ENCODE peak calls at places on chromosomes 12 and 14, in ten cellular contexts. T is HS-5; B is lower leg skin; V is activated CD4-positive, alpha-beta T cell treated with anti-CD3 and anti-CD28 coated beads for 48 hours; E is frontal cortex; O is naive thymus-derived CD4-positive, alpha-beta T cell; Q is activated CD4-positive, alpha-beta memory T cell treated with anti-CD3 and anti-CD28 coated beads for 36 hours; M is neuronal stem cell; Z is osteocyte; X is AG08395. N is an unnamed sample.

GRCh38 chr14:64200170-64200569 is 94.0 kb downstream of the ESR2 start:
- DNase-seq in T (no peak), B (no peak), V (no peak), E (no peak), O (no peak), Q (no peak), M (no peak), Z (no peak), X (no peak), N (no peak)

GRCh38 chr14:92998957-92999356 is 76.0 kb downstream of the CHGA start:
- DNase-seq in T (no peak), B (no peak), V (no peak), E (no peak), O (no peak), Q (no peak), M (no peak), Z (no peak), X (no peak), N (no peak)

GRCh38 chr14:54642950-54643695 is 76.2 kb downstream of the SAMD4A start:
- DNase-seq in T (no peak), B (no peak), V (no peak), E (no peak), O (no peak), Q (no peak), M (no peak), Z (no peak), X (no peak), N (no peak)

GRCh38 chr12:69655616-69656336 is 43.3 kb downstream of the BEST3 start:
- DNase-seq in T (peak), B (no peak), V (no peak), E (no peak), O (no peak), Q (no peak), M (no peak), Z (no peak), X (peak), N (no peak)

GRCh38 chr14:91143862-91144261 is 30.0 kb downstream of the DGLUCY start:
- DNase-seq in T (no peak), B (no peak), V (no peak), E (no peak), O (no peak), Q (no peak), M (no peak), Z (no peak), X (no peak), N (no peak)

GRCh38 chr12:26122681-26123481 is 2.0 kb downstream of the BHLHE41 start:
- DNase-seq in T (no peak), B (peak), V (peak), E (peak), O (peak), Q (peak), M (peak), Z (peak), X (peak), N (peak)

GRCh38 chr14:74594021-74594420 is 18.0 kb downstream of the LTBP2 start:
- DNase-seq in T (no peak), B (no peak), V (no peak), E (no peak), O (no peak), Q (no peak), M (no peak), Z (no peak), X (no peak), N (no peak)

GRCh38 chr14:91228112-91229004 is 16.1 kb downstream of the GPR68 start:
- DNase-seq in T (peak), B (no peak), V (peak), E (no peak), O (peak), Q (peak), M (no peak), Z (no peak), X (no peak), N (no peak)

GRCh38 chr14:100532916-100533630 is 54.1 kb downstream of the BEGAIN start:
- DNase-seq in T (no peak), B (peak), V (no peak), E (peak), O (no peak), Q (peak), M (no peak), Z (peak), X (peak), N (no peak)

GRCh38 chr14:37834275-37834674 is 238.8 kb downstream of the TTC6 start:
- DNase-seq in T (no peak), B (no peak), V (no peak), E (no peak), O (no peak), Q (no peak), M (no peak), Z (no peak), X (no peak), N (no peak)

GRCh38 chr14:105980224-105980623 is 453.8 kb downstream of the TMEM121 start:
- DNase-seq in T (no peak), B (no peak), V (no peak), E (no peak), O (no peak), Q (no peak), M (no peak), Z (no peak), X (no peak), N (no peak)

GRCh38 chr12:111201036-111201435 is 167.9 kb downstream of the PHETA1 start:
- DNase-seq in T (no peak), B (no peak), V (no peak), E (no peak), O (no peak), Q (no peak), M (no peak), Z (no peak), X (no peak), N (peak)

GRCh38 chr12:75656650-75657049 is 145.2 kb upstream of the KRR1 start:
- DNase-seq in T (peak), B (no peak), V (no peak), E (no peak), O (no peak), Q (no peak), M (no peak), Z (no peak), X (peak), N (no peak)

GRCh38 chr12:75784591-75784990 is 247.0 kb downstream of the PHLDA1 start:
- DNase-seq in T (no peak), B (peak), V (no peak), E (no peak), O (no peak), Q (no peak), M (no peak), Z (no peak), X (no peak), N (no peak)

GRCh38 chr12:4214912-4215861 is 58.4 kb upstream of the CCND2 start:
- DNase-seq in T (no peak), B (peak), V (peak), E (no peak), O (peak), Q (peak), M (no peak), Z (peak), X (no peak), N (no peak)

GRCh38 chr12:12839886-12840285 is 26.7 kb downstream of the DDX47 start:
- DNase-seq in T (peak), B (no peak), V (no peak), E (no peak), O (no peak), Q (no peak), M (no peak), Z (no peak), X (peak), N (no peak)

GRCh38 chr14:32478027-32478426 is 148.9 kb downstream of the AKAP6 start:
- DNase-seq in T (no peak), B (no peak), V (no peak), E (no peak), O (no peak), Q (no peak), M (no peak), Z (no peak), X (peak), N (no peak)

GRCh38 chr12:19972325-19973288 is 395.7 kb upstream of the PDE3A start:
- DNase-seq in T (no peak), B (no peak), V (peak), E (no peak), O (no peak), Q (peak), M (no peak), Z (no peak), X (no peak), N (no peak)

GRCh38 chr12:49874142-49874897 is 29.4 kb downstream of the FAIM2 start:
- DNase-seq in T (no peak), B (no peak), V (no peak), E (no peak), O (no peak), Q (peak), M (no peak), Z (no peak), X (no peak), N (no peak)

GRCh38 chr12:92570056-92570753 is 132.6 kb upstream of the PLEKHG7 start:
- DNase-seq in T (peak), B (peak), V (no peak), E (peak), O (peak), Q (peak), M (peak), Z (no peak), X (peak), N (peak)

GRCh38 chr12:128801879-128802391 is 21.8 kb downstream of the SLC15A4 start:
- DNase-seq in T (no peak), B (no peak), V (no peak), E (no peak), O (no peak), Q (no peak), M (no peak), Z (no peak), X (no peak), N (no peak)

GRCh38 chr12:21451529-21451928 is 14.1 kb downstream of the PYROXD1 start:
- DNase-seq in T (no peak), B (no peak), V (no peak), E (no peak), O (no peak), Q (no peak), M (no peak), Z (no peak), X (peak), N (no peak)

GRCh38 chr12:29160230-29160629 is 11.2 kb downstream of the FAR2 start:
- DNase-seq in T (no peak), B (no peak), V (no peak), E (no peak), O (no peak), Q (peak), M (no peak), Z (no peak), X (no peak), N (no peak)

GRCh38 chr12:95548539-95549391 is 2.5 kb downstream of the USP44 start:
- DNase-seq in T (no peak), B (peak), V (peak), E (peak), O (peak), Q (peak), M (peak), Z (no peak), X (peak), N (no peak)